ENCODE peak calls at places on chromosomes 6 and 20, in five cellular contexts. G is CD8-positive, alpha-beta memory T cell; L is CD8-positive, alpha-beta T cell; N is neuronal stem cell; M is esophagus muscularis mucosa. J is an unnamed sample.

GRCh38 chr20:62272200-62272599 is 30.6 kb upstream of the ADRM1 start:
- DNase-seq in M (no peak), L (no peak), N (no peak), G (no peak), J (no peak)

GRCh38 chr6:130853555-130854183 is 26.5 kb downstream of the SMLR1 start:
- DNase-seq in M (no peak), N (no peak), G (no peak), L (no peak), J (no peak)

GRCh38 chr6:52162940-52163908 is 23.0 kb upstream of the IL17A start:
- DNase-seq in L (no peak), N (no peak), M (no peak), G (no peak), J (no peak)

GRCh38 chr6:134774244-134774643 is 175.7 kb downstream of the ALDH8A1 start:
- DNase-seq in L (no peak), G (no peak), M (no peak), N (no peak), J (no peak)

GRCh38 chr6:28525496-28526039 is at the start of gene GPX5:
- DNase-seq in M (peak), G (no peak), N (no peak), L (no peak), J (no peak)

GRCh38 chr20:58024241-58024721 is 204.2 kb downstream of the ANKRD60 start:
- DNase-seq in L (no peak), G (no peak), M (no peak), N (no peak), J (no peak)

GRCh38 chr6:170082531-170083187 is 208.2 kb downstream of the DLL1 start:
- DNase-seq in N (no peak), M (no peak), L (no peak), G (no peak), J (no peak)

GRCh38 chr6:7528565-7528964 is 12.9 kb upstream of the DSP start:
- DNase-seq in M (no peak), L (no peak), N (no peak), G (no peak), J (no peak)

GRCh38 chr6:38387994-38388393 is 251.7 kb downstream of the BTBD9 start:
- DNase-seq in M (no peak), G (no peak), L (no peak), N (no peak), J (no peak)

GRCh38 chr6:20770776-20771175 is 236.5 kb downstream of the CDKAL1 start:
- DNase-seq in M (no peak), L (no peak), N (no peak), G (no peak), J (no peak)

GRCh38 chr20:35741892-35742740 is at the start of gene RBM39:
- DNase-seq in L (peak), G (peak), N (peak), M (peak), J (peak)

GRCh38 chr20:63542031-63542559 is 4.9 kb upstream of the PTK6 start:
- DNase-seq in L (no peak), G (no peak), N (no peak), M (no peak), J (no peak)

GRCh38 chr6:132404736-132405135 is 3.5 kb upstream of the MOXD1 start:
- DNase-seq in G (no peak), M (no peak), N (no peak), L (no peak), J (no peak)

GRCh38 chr20:63005862-63006564 is 751 bp downstream of the BHLHE23 start:
- DNase-seq in G (no peak), L (peak), M (no peak), N (no peak), J (no peak)

GRCh38 chr6:1766663-1767062 is 156.9 kb downstream of the FOXC1 start:
- DNase-seq in L (no peak), M (no peak), G (no peak), N (no peak), J (no peak)

GRCh38 chr6:95094751-95095150 is 482.6 kb upstream of the MANEA start:
- DNase-seq in N (no peak), M (no peak), G (no peak), L (no peak), J (no peak)

GRCh38 chr6:167827588-167828324 is 1.0 kb downstream of the AFDN start:
- DNase-seq in G (no peak), M (no peak), L (peak), N (peak), J (no peak)

GRCh38 chr6:56334937-56335336 is 87.6 kb upstream of the COL21A1 start:
- DNase-seq in G (no peak), L (no peak), M (no peak), N (no peak), J (no peak)

GRCh38 chr6:71529026-71529425 is 240.4 kb downstream of the OGFRL1 start:
- DNase-seq in M (no peak), L (no peak), N (no peak), G (no peak), J (no peak)

GRCh38 chr6:83062225-83062624 is 3.4 kb downstream of the UBE3D start:
- DNase-seq in G (no peak), L (no peak), M (no peak), N (no peak), J (no peak)

GRCh38 chr6:4599924-4600323 is 176.3 kb upstream of the CDYL start:
- DNase-seq in M (no peak), N (no peak), G (no peak), L (no peak), J (no peak)

GRCh38 chr6:170106906-170107525 is 183.9 kb downstream of the DLL1 start:
- DNase-seq in G (no peak), N (no peak), M (no peak), L (no peak), J (no peak)

GRCh38 chr6:106674541-106675229 is 45.3 kb downstream of the QRSL1 start:
- DNase-seq in N (no peak), M (no peak), L (no peak), G (no peak), J (no peak)

GRCh38 chr6:106666290-106667021 is 37.1 kb downstream of the QRSL1 start:
- DNase-seq in N (no peak), M (no peak), G (no peak), L (no peak), J (peak)

GRCh38 chr6:106667022-106667402 is 37.6 kb downstream of the QRSL1 start:
- DNase-seq in G (no peak), N (no peak), L (no peak), M (no peak), J (no peak)

GRCh38 chr6:106671651-106672050 is 42.3 kb downstream of the QRSL1 start:
- DNase-seq in G (no peak), M (no peak), N (no peak), L (no peak), J (no peak)

GRCh38 chr6:106670236-106670635 is 40.9 kb downstream of the QRSL1 start:
- DNase-seq in M (no peak), L (no peak), G (no peak), N (no peak), J (no peak)
- H3K27ac ChIP-seq in M (no peak), L (no peak), G (no peak), N (no peak), J (no peak)

GRCh38 chr6:117550618-117551242 is 51.6 kb downstream of the GOPC start:
- DNase-seq in G (no peak), M (no peak), N (no peak), L (no peak), J (no peak)

GRCh38 chr6:117547688-117548621 is 54.4 kb downstream of the GOPC start:
- DNase-seq in G (peak), L (peak), N (no peak), M (no peak), J (no peak)

GRCh38 chr6:117550078-117550600 is 52.2 kb downstream of the GOPC start:
- DNase-seq in G (no peak), N (no peak), L (no peak), M (no peak), J (no peak)

GRCh38 chr6:117549606-117550005 is 52.7 kb downstream of the GOPC start:
- DNase-seq in M (no peak), G (peak), N (no peak), L (peak), J (no peak)

GRCh38 chr6:117548797-117549301 is 53.5 kb downstream of the GOPC start:
- DNase-seq in N (no peak), L (peak), M (no peak), G (peak), J (no peak)
- H3K27ac ChIP-seq in N (no peak), L (peak), M (no peak), G (peak), J (no peak)

DNA sequence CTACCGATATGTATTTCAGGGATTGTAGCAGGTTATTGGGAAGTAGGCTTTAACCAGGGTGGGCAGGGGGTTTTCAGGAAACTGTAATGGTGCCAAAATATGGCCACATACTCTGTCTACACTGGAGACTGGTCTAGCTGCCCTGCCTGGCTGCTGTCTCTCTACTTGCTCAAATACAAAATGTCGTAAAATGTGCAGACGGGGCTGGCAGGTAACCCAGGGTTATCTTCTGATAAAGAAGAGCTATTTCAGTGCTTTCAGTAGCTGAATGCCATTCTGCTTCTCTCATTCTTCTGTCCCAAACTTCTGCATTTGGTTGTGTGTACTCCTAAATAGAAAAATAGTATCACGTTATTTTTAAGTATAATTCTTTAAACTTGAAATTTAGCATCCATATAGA is 616.2 kb downstream of the EPM2A start:
- DNase-seq in M (no peak), G (no peak), N (no peak), L (no peak), J (no peak)
- H3K27ac ChIP-seq in M (no peak), G (no peak), N (no peak), L (no peak), J (no peak)

GRCh38 chr20:32672315-32672981 is 1.3 kb downstream of the C20orf203 start:
- DNase-seq in M (no peak), L (no peak), G (no peak), N (no peak), J (no peak)

GRCh38 chr20:32678948-32679347 is 5.2 kb upstream of the C20orf203 start:
- DNase-seq in N (no peak), L (no peak), G (no peak), M (no peak), J (no peak)

GRCh38 chr20:32674362-32674789 is 635 bp upstream of the C20orf203 start:
- DNase-seq in G (peak), L (peak), M (no peak), N (no peak), J (no peak)

GRCh38 chr20:32672982-32673727 is 586 bp downstream of the C20orf203 start:
- DNase-seq in M (no peak), L (no peak), G (peak), N (no peak), J (no peak)

GRCh38 chr20:32675223-32675975 is 1.7 kb upstream of the C20orf203 start:
- DNase-seq in N (no peak), L (no peak), M (no peak), G (no peak), J (no peak)
- H3K27ac ChIP-seq in N (no peak), L (no peak), M (no peak), G (no peak), J (no peak)

GRCh38 chr6:148495029-148495428 is 152.4 kb downstream of the SASH1 start:
- DNase-seq in M (peak), G (no peak), N (no peak), L (no peak), J (no peak)
- H3K27ac ChIP-seq in M (peak), G (no peak), N (no peak), L (no peak), J (no peak)

GRCh38 chr20:47597090-47597489 is 95.4 kb downstream of the NCOA3 start:
- DNase-seq in L (no peak), N (no peak), M (no peak), G (no peak), J (no peak)

GRCh38 chr20:47600967-47601547 is 99.4 kb downstream of the NCOA3 start:
- DNase-seq in M (no peak), N (no peak), L (no peak), G (no peak), J (no peak)

GRCh38 chr20:47596003-47596571 is 94.4 kb downstream of the NCOA3 start:
- DNase-seq in G (no peak), L (no peak), N (no peak), M (no peak), J (no peak)

GRCh38 chr20:47603260-47603659 is 101.6 kb downstream of the NCOA3 start:
- DNase-seq in M (no peak), G (no peak), L (no peak), N (no peak), J (no peak)

DNA sequence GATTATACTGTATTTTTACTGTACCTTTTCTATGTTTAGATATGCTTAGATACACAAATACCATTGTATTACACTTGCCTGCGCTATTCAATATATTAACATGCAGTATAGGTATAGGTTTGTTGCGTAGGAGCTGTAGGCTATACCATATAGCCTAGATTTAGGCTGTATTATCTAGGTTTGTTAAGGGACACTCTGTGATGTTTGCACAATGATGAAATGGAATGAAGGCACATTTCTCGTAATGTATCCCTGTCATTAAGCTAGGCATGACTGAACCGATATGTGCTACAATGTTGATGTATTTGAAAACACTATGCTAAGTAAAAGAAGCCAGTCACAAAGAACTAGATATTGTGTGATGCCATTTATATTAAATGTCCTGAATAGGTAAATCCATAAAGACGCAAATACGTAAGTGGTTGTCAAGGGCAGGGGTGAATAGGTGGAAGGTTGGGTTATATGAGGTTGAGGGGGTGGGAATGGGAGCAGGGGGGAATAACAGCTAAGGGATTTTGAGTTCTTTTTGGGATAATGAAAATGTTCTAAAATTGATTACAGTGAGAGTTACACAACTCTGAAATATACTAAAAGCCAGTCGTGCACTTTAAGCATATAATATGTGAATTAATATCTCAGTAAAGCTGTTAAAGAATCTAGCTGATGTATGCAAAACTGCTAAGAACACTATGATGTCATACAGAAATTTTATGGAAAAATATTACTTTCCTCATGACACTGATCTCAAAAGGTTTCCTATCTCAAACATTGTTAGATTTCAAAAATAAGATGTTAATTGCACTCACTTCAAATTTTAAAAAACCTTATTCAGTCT is 97.4 kb downstream of the NCOA3 start:
- DNase-seq in M (no peak), N (no peak), G (no peak), L (no peak), J (no peak)
- H3K27ac ChIP-seq in M (no peak), N (no peak), G (no peak), L (no peak), J (no peak)

DNA sequence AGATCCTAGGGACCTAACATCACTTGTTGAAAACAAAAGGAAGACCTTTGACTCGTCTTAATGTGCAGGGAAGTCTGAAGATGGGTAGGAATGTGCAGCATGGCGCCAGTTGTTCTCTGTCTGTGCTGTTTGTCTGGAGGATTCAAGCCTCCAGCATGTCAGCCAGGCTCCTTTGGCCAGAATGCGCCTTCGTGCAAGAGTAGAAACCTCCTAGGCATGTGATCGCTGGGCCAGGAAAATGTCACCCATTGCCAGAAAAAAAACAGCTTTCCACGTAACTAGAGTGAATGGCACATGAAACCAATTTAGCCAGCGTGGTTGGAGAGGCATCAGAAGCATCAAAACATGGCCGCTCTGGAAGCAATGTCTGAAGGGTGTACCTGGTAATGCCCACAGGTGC is 132.7 kb downstream of the EDN1 start:
- DNase-seq in M (no peak), G (no peak), L (no peak), N (no peak), J (no peak)
- H3K27ac ChIP-seq in M (peak), G (no peak), L (no peak), N (no peak), J (no peak)